ENCODE peak calls at places on chromosomes 6 and 20, in eight cellular contexts. Z is activated CD8-positive, alpha-beta memory T cell treated with anti-CD3 and anti-CD28 coated beads, Interleukin-2, amount 10 ng/mL, durations not matched to agents 7 days and 5 days; D is mucosa of descending colon; A is hepatocyte; B is stimulated activated CD4-positive, alpha-beta T cell treated with anti-CD3 and anti-CD28 coated beads, Interleukin-2, amount 100 ng/mL, for 48 hours; C is NCI-H2029; U is aorta; F is COR-L47. E is an unnamed sample.

GRCh38 chr20:33576432-33576883 is 85.7 kb upstream of the C20orf144 start:
- DNase-seq in U (no peak), A (no peak), D (no peak), C (no peak), B (no peak), F (peak; percentile 36), Z (no peak), E (no peak)

GRCh38 chr6:96943535-96943934 is 19.0 kb downstream of the KLHL32 start:
- DNase-seq in F (no peak), Z (no peak), D (no peak), U (no peak), B (no peak), C (no peak), A (no peak), E (no peak)

GRCh38 chr6:161336479-161336878 is 62.6 kb upstream of the AGPAT4 start:
- DNase-seq in F (no peak), Z (no peak), C (no peak), U (no peak), B (no peak), D (no peak), A (no peak), E (no peak)

GRCh38 chr6:156269751-156270369 is 507.3 kb upstream of the ARID1B start:
- DNase-seq in U (no peak), F (no peak), D (no peak), B (no peak), A (no peak), C (no peak), Z (no peak), E (no peak)

GRCh38 chr20:56689852-56690485 is 60.9 kb downstream of the TFAP2C start:
- DNase-seq in F (no peak), Z (no peak), A (no peak), C (no peak), U (no peak), D (no peak), B (no peak), E (no peak)

GRCh38 chr6:77298298-77298697 is 165.0 kb downstream of the HTR1B start:
- DNase-seq in C (no peak), Z (no peak), B (no peak), D (no peak), A (no peak), F (no peak), U (no peak), E (no peak)

GRCh38 chr6:120198033-120198432 is 848.5 kb upstream of the MAN1A1 start:
- DNase-seq in F (no peak), B (no peak), Z (no peak), C (no peak), U (no peak), A (peak; percentile 48), D (no peak), E (no peak)

GRCh38 chr20:53660078-53660909 is 66.7 kb upstream of the ZNF217 start:
- DNase-seq in C (no peak), B (peak; percentile 23), F (no peak), D (peak; percentile 60), A (no peak), Z (peak; percentile 68), U (no peak), E (no peak)

GRCh38 chr6:43506667-43507471 is 3.3 kb downstream of the LRRC73 start:
- DNase-seq in F (peak; percentile 54), U (peak; percentile 90), B (peak; percentile 84), A (peak; percentile 88), D (peak; percentile 79), C (peak; percentile 63), Z (peak; percentile 86), E (peak; percentile 79)

GRCh38 chr20:38604873-38605303 is 3.3 kb downstream of the ARHGAP40 start:
- DNase-seq in D (no peak), U (no peak), Z (no peak), C (no peak), B (no peak), F (no peak), A (peak; percentile 55), E (no peak)

GRCh38 chr6:33683051-33683571 is 28.4 kb downstream of the UQCC2 start:
- DNase-seq in A (no peak), U (no peak), B (no peak), C (no peak), Z (peak; percentile 50), F (no peak), D (no peak), E (no peak)

GRCh38 chr20:19779634-19780033 is 21.6 kb downstream of the RIN2 start:
- DNase-seq in A (no peak), B (no peak), Z (no peak), C (no peak), D (no peak), U (no peak), F (no peak), E (no peak)

E was measured in GM19239.